ENCODE peak calls at places on chromosomes 12 and 14, in eight cellular contexts. One of them, this sample, is unnamed.

GRCh38 chr12:66717049-66717448 is 38.2 kb upstream of the GRIP1 start:
- DNase-seq in brain microvascular endothelial cell: no peak
- DNase-seq in NCI-H1694: peak; percentile 7
- DNase-seq in HEK293T: no peak
- DNase-seq in cardiac muscle cell: no peak
- DNase-seq in stimulated activated CD8-positive, alpha-beta memory T cell treated with anti-CD3 and anti-CD28 coated beads, Interleukin-7, amount 100 ng/mL, for 4 hours: no peak
- DNase-seq in nephron progenitor cell: no peak
- DNase-seq in endothelial cell: no peak
- DNase-seq in this sample: no peak

GRCh38 chr14:22569106-22569748 is 19.8 kb downstream of the DAD1 start:
- DNase-seq in brain microvascular endothelial cell: no peak
- DNase-seq in NCI-H1694: no peak
- DNase-seq in HEK293T: no peak
- DNase-seq in cardiac muscle cell: no peak
- DNase-seq in stimulated activated CD8-positive, alpha-beta memory T cell treated with anti-CD3 and anti-CD28 coated beads, Interleukin-7, amount 100 ng/mL, for 4 hours: no peak
- DNase-seq in nephron progenitor cell: no peak
- DNase-seq in endothelial cell: no peak
- DNase-seq in this sample: no peak

GRCh38 chr14:33120341-33120740 is 181.7 kb downstream of the NPAS3 start:
- DNase-seq in brain microvascular endothelial cell: peak; percentile 64
- DNase-seq in NCI-H1694: peak; percentile 0
- DNase-seq in HEK293T: no peak
- DNase-seq in cardiac muscle cell: no peak
- DNase-seq in stimulated activated CD8-positive, alpha-beta memory T cell treated with anti-CD3 and anti-CD28 coated beads, Interleukin-7, amount 100 ng/mL, for 4 hours: no peak
- DNase-seq in nephron progenitor cell: no peak
- DNase-seq in endothelial cell: no peak
- DNase-seq in this sample: no peak

GRCh38 chr14:36976571-36977023 is 195.8 kb downstream of the SLC25A21 start:
- DNase-seq in brain microvascular endothelial cell: peak; percentile 25
- DNase-seq in NCI-H1694: no peak
- DNase-seq in HEK293T: no peak
- DNase-seq in cardiac muscle cell: no peak
- DNase-seq in stimulated activated CD8-positive, alpha-beta memory T cell treated with anti-CD3 and anti-CD28 coated beads, Interleukin-7, amount 100 ng/mL, for 4 hours: no peak
- DNase-seq in nephron progenitor cell: no peak
- DNase-seq in endothelial cell: no peak
- DNase-seq in this sample: no peak

GRCh38 chr14:27608377-27608776 is 1010.5 kb upstream of the NOVA1 start:
- DNase-seq in brain microvascular endothelial cell: no peak
- DNase-seq in NCI-H1694: peak; percentile 3
- DNase-seq in HEK293T: no peak
- DNase-seq in cardiac muscle cell: no peak
- DNase-seq in stimulated activated CD8-positive, alpha-beta memory T cell treated with anti-CD3 and anti-CD28 coated beads, Interleukin-7, amount 100 ng/mL, for 4 hours: no peak
- DNase-seq in nephron progenitor cell: no peak
- DNase-seq in endothelial cell: no peak
- DNase-seq in this sample: no peak

GRCh38 chr12:58364389-58365086 is 423.2 kb downstream of the ATP23 start:
- DNase-seq in brain microvascular endothelial cell: peak; percentile 98
- DNase-seq in NCI-H1694: no peak
- DNase-seq in HEK293T: no peak
- DNase-seq in cardiac muscle cell: no peak
- DNase-seq in stimulated activated CD8-positive, alpha-beta memory T cell treated with anti-CD3 and anti-CD28 coated beads, Interleukin-7, amount 100 ng/mL, for 4 hours: no peak
- DNase-seq in nephron progenitor cell: no peak
- DNase-seq in endothelial cell: no peak
- DNase-seq in this sample: peak; percentile 99

GRCh38 chr12:53048780-53049401 is 974 bp upstream of the TNS2 start:
- DNase-seq in brain microvascular endothelial cell: no peak
- DNase-seq in NCI-H1694: no peak
- DNase-seq in HEK293T: no peak
- DNase-seq in cardiac muscle cell: peak; percentile 84
- DNase-seq in stimulated activated CD8-positive, alpha-beta memory T cell treated with anti-CD3 and anti-CD28 coated beads, Interleukin-7, amount 100 ng/mL, for 4 hours: no peak
- DNase-seq in nephron progenitor cell: peak; percentile 51
- DNase-seq in endothelial cell: peak; percentile 24
- DNase-seq in this sample: no peak

GRCh38 chr14:56208520-56208919 is 90.3 kb downstream of the PELI2 start:
- DNase-seq in brain microvascular endothelial cell: no peak
- DNase-seq in NCI-H1694: no peak
- DNase-seq in HEK293T: no peak
- DNase-seq in cardiac muscle cell: no peak
- DNase-seq in stimulated activated CD8-positive, alpha-beta memory T cell treated with anti-CD3 and anti-CD28 coated beads, Interleukin-7, amount 100 ng/mL, for 4 hours: no peak
- DNase-seq in nephron progenitor cell: no peak
- DNase-seq in endothelial cell: no peak
- DNase-seq in this sample: no peak

GRCh38 chr14:63486729-63487128 is 56.4 kb downstream of the PPP2R5E start:
- DNase-seq in brain microvascular endothelial cell: no peak
- DNase-seq in NCI-H1694: no peak
- DNase-seq in HEK293T: no peak
- DNase-seq in cardiac muscle cell: no peak
- DNase-seq in stimulated activated CD8-positive, alpha-beta memory T cell treated with anti-CD3 and anti-CD28 coated beads, Interleukin-7, amount 100 ng/mL, for 4 hours: no peak
- DNase-seq in nephron progenitor cell: no peak
- DNase-seq in endothelial cell: no peak
- DNase-seq in this sample: no peak

GRCh38 chr12:125081427-125081826 is 16.2 kb downstream of the AACS start:
- DNase-seq in brain microvascular endothelial cell: no peak
- DNase-seq in NCI-H1694: peak; percentile 41
- DNase-seq in HEK293T: no peak
- DNase-seq in cardiac muscle cell: no peak
- DNase-seq in stimulated activated CD8-positive, alpha-beta memory T cell treated with anti-CD3 and anti-CD28 coated beads, Interleukin-7, amount 100 ng/mL, for 4 hours: no peak
- DNase-seq in nephron progenitor cell: no peak
- DNase-seq in endothelial cell: no peak
- DNase-seq in this sample: no peak

GRCh38 chr14:55581011-55581806 is 1.2 kb downstream of the KTN1 start:
- DNase-seq in brain microvascular endothelial cell: no peak
- DNase-seq in NCI-H1694: no peak
- DNase-seq in HEK293T: peak; percentile 45
- DNase-seq in cardiac muscle cell: peak; percentile 63
- DNase-seq in stimulated activated CD8-positive, alpha-beta memory T cell treated with anti-CD3 and anti-CD28 coated beads, Interleukin-7, amount 100 ng/mL, for 4 hours: peak; percentile 8
- DNase-seq in nephron progenitor cell: peak; percentile 50
- DNase-seq in endothelial cell: peak; percentile 46
- DNase-seq in this sample: no peak

GRCh38 chr14:42322486-42323284 is 716.0 kb downstream of the LRFN5 start:
- DNase-seq in brain microvascular endothelial cell: no peak
- DNase-seq in NCI-H1694: no peak
- DNase-seq in HEK293T: no peak
- DNase-seq in cardiac muscle cell: no peak
- DNase-seq in stimulated activated CD8-positive, alpha-beta memory T cell treated with anti-CD3 and anti-CD28 coated beads, Interleukin-7, amount 100 ng/mL, for 4 hours: no peak
- DNase-seq in nephron progenitor cell: no peak
- DNase-seq in endothelial cell: no peak
- DNase-seq in this sample: no peak

GRCh38 chr14:96176275-96176674 is 28.4 kb upstream of the BDKRB2 start:
- DNase-seq in brain microvascular endothelial cell: no peak
- DNase-seq in NCI-H1694: no peak
- DNase-seq in HEK293T: no peak
- DNase-seq in cardiac muscle cell: no peak
- DNase-seq in stimulated activated CD8-positive, alpha-beta memory T cell treated with anti-CD3 and anti-CD28 coated beads, Interleukin-7, amount 100 ng/mL, for 4 hours: no peak
- DNase-seq in nephron progenitor cell: no peak
- DNase-seq in endothelial cell: no peak
- DNase-seq in this sample: no peak

GRCh38 chr12:67068204-67068731 is 200.9 kb upstream of the CAND1 start:
- DNase-seq in brain microvascular endothelial cell: no peak
- DNase-seq in NCI-H1694: no peak
- DNase-seq in HEK293T: peak; percentile 24
- DNase-seq in cardiac muscle cell: peak; percentile 45
- DNase-seq in stimulated activated CD8-positive, alpha-beta memory T cell treated with anti-CD3 and anti-CD28 coated beads, Interleukin-7, amount 100 ng/mL, for 4 hours: no peak
- DNase-seq in nephron progenitor cell: peak; percentile 46
- DNase-seq in endothelial cell: peak; percentile 19
- DNase-seq in this sample: no peak

GRCh38 chr12:45509187-45509586 is 220.3 kb upstream of the ARID2 start:
- DNase-seq in brain microvascular endothelial cell: no peak
- DNase-seq in NCI-H1694: no peak
- DNase-seq in HEK293T: no peak
- DNase-seq in cardiac muscle cell: no peak
- DNase-seq in stimulated activated CD8-positive, alpha-beta memory T cell treated with anti-CD3 and anti-CD28 coated beads, Interleukin-7, amount 100 ng/mL, for 4 hours: no peak
- DNase-seq in nephron progenitor cell: no peak
- DNase-seq in endothelial cell: no peak
- DNase-seq in this sample: no peak

GRCh38 chr12:92208613-92209121 is 63.0 kb upstream of the BTG1 start:
- DNase-seq in brain microvascular endothelial cell: peak; percentile 75
- DNase-seq in NCI-H1694: no peak
- DNase-seq in HEK293T: no peak
- DNase-seq in cardiac muscle cell: peak; percentile 7
- DNase-seq in stimulated activated CD8-positive, alpha-beta memory T cell treated with anti-CD3 and anti-CD28 coated beads, Interleukin-7, amount 100 ng/mL, for 4 hours: no peak
- DNase-seq in nephron progenitor cell: no peak
- DNase-seq in endothelial cell: no peak
- DNase-seq in this sample: peak; percentile 55

GRCh38 chr14:89303452-89304435 is 113.3 kb downstream of the FOXN3 start:
- DNase-seq in brain microvascular endothelial cell: peak; percentile 73
- DNase-seq in NCI-H1694: no peak
- DNase-seq in HEK293T: peak; percentile 32
- DNase-seq in cardiac muscle cell: peak; percentile 83
- DNase-seq in stimulated activated CD8-positive, alpha-beta memory T cell treated with anti-CD3 and anti-CD28 coated beads, Interleukin-7, amount 100 ng/mL, for 4 hours: no peak
- DNase-seq in nephron progenitor cell: peak; percentile 14
- DNase-seq in endothelial cell: no peak
- DNase-seq in this sample: peak; percentile 52

GRCh38 chr14:50875359-50876090 is 3.7 kb downstream of the ABHD12B start:
- DNase-seq in brain microvascular endothelial cell: peak; percentile 22
- DNase-seq in NCI-H1694: no peak
- DNase-seq in HEK293T: no peak
- DNase-seq in cardiac muscle cell: no peak
- DNase-seq in stimulated activated CD8-positive, alpha-beta memory T cell treated with anti-CD3 and anti-CD28 coated beads, Interleukin-7, amount 100 ng/mL, for 4 hours: peak; percentile 24
- DNase-seq in nephron progenitor cell: no peak
- DNase-seq in endothelial cell: no peak
- DNase-seq in this sample: peak; percentile 15

GRCh38 chr12:124753230-124753595 is 110.5 kb downstream of the SCARB1 start:
- DNase-seq in brain microvascular endothelial cell: no peak
- DNase-seq in NCI-H1694: no peak
- DNase-seq in HEK293T: no peak
- DNase-seq in cardiac muscle cell: no peak
- DNase-seq in stimulated activated CD8-positive, alpha-beta memory T cell treated with anti-CD3 and anti-CD28 coated beads, Interleukin-7, amount 100 ng/mL, for 4 hours: no peak
- DNase-seq in nephron progenitor cell: no peak
- DNase-seq in endothelial cell: no peak
- DNase-seq in this sample: no peak

GRCh38 chr14:39218171-39218769 is 15.4 kb upstream of the MIA2 start:
- DNase-seq in brain microvascular endothelial cell: no peak
- DNase-seq in NCI-H1694: no peak
- DNase-seq in HEK293T: no peak
- DNase-seq in cardiac muscle cell: no peak
- DNase-seq in stimulated activated CD8-positive, alpha-beta memory T cell treated with anti-CD3 and anti-CD28 coated beads, Interleukin-7, amount 100 ng/mL, for 4 hours: no peak
- DNase-seq in nephron progenitor cell: no peak
- DNase-seq in endothelial cell: no peak
- DNase-seq in this sample: no peak

GRCh38 chr14:53620890-53621289 is 335.7 kb downstream of the BMP4 start:
- DNase-seq in brain microvascular endothelial cell: no peak
- DNase-seq in NCI-H1694: no peak
- DNase-seq in HEK293T: no peak
- DNase-seq in cardiac muscle cell: no peak
- DNase-seq in stimulated activated CD8-positive, alpha-beta memory T cell treated with anti-CD3 and anti-CD28 coated beads, Interleukin-7, amount 100 ng/mL, for 4 hours: no peak
- DNase-seq in nephron progenitor cell: no peak
- DNase-seq in endothelial cell: no peak
- DNase-seq in this sample: no peak

GRCh38 chr12:97276198-97276580 is 186.4 kb upstream of the RMST start:
- DNase-seq in brain microvascular endothelial cell: no peak
- DNase-seq in NCI-H1694: no peak
- DNase-seq in HEK293T: no peak
- DNase-seq in cardiac muscle cell: no peak
- DNase-seq in stimulated activated CD8-positive, alpha-beta memory T cell treated with anti-CD3 and anti-CD28 coated beads, Interleukin-7, amount 100 ng/mL, for 4 hours: no peak
- DNase-seq in nephron progenitor cell: peak; percentile 9
- DNase-seq in endothelial cell: no peak
- DNase-seq in this sample: no peak

GRCh38 chr12:7374423-7375144 is 69.4 kb downstream of the CD163L1 start:
- DNase-seq in brain microvascular endothelial cell: peak; percentile 14
- DNase-seq in NCI-H1694: peak; percentile 66
- DNase-seq in HEK293T: peak; percentile 67
- DNase-seq in cardiac muscle cell: peak; percentile 44
- DNase-seq in stimulated activated CD8-positive, alpha-beta memory T cell treated with anti-CD3 and anti-CD28 coated beads, Interleukin-7, amount 100 ng/mL, for 4 hours: no peak
- DNase-seq in nephron progenitor cell: peak; percentile 47
- DNase-seq in endothelial cell: peak; percentile 53
- DNase-seq in this sample: no peak

GRCh38 chr12:114018669-114019068 is 52.5 kb upstream of the RBM19 start:
- DNase-seq in brain microvascular endothelial cell: no peak
- DNase-seq in NCI-H1694: no peak
- DNase-seq in HEK293T: no peak
- DNase-seq in cardiac muscle cell: no peak
- DNase-seq in stimulated activated CD8-positive, alpha-beta memory T cell treated with anti-CD3 and anti-CD28 coated beads, Interleukin-7, amount 100 ng/mL, for 4 hours: no peak
- DNase-seq in nephron progenitor cell: no peak
- DNase-seq in endothelial cell: no peak
- DNase-seq in this sample: no peak

GRCh38 chr14:57871487-57872080 is 5.7 kb upstream of the SLC35F4 start:
- DNase-seq in brain microvascular endothelial cell: peak; percentile 34
- DNase-seq in NCI-H1694: peak; percentile 67
- DNase-seq in HEK293T: peak; percentile 46
- DNase-seq in cardiac muscle cell: peak; percentile 34
- DNase-seq in stimulated activated CD8-positive, alpha-beta memory T cell treated with anti-CD3 and anti-CD28 coated beads, Interleukin-7, amount 100 ng/mL, for 4 hours: no peak
- DNase-seq in nephron progenitor cell: peak; percentile 35
- DNase-seq in endothelial cell: peak; percentile 54
- DNase-seq in this sample: peak; percentile 18

This sample was measured in non-pigmented ciliary epithelial cell.